ENCODE peak calls at places on chromosomes 2 and 18, in seven cellular contexts. F is A549, N is HepG2, H is tibial nerve, W is sigmoid colon, X is transverse colon, C is stomach. G is an unnamed sample.

GRCh38 chr2:212723226-212723625 is 184.6 kb upstream of the ERBB4 start:
- DNase-seq in N (no peak), C (no peak), H (no peak), W (no peak), X (no peak), F (no peak), G (no peak)

GRCh38 chr2:169983506-169983905 is 156.3 kb downstream of the UBR3 start:
- DNase-seq in C (no peak), W (no peak), F (no peak), N (no peak), H (no peak), X (no peak), G (no peak)

GRCh38 chr2:29129586-29130281 is 14.5 kb downstream of the CLIP4 start:
- DNase-seq in H (no peak), C (no peak), F (no peak), W (no peak), X (no peak), N (no peak), G (no peak)

GRCh38 chr2:88181511-88181910 is 11.4 kb downstream of the THNSL2 start:
- DNase-seq in H (no peak), W (no peak), C (no peak), N (no peak), F (no peak), X (no peak), G (no peak)

GRCh38 chr2:28398101-28398834 is 5.6 kb downstream of the FOSL2 start:
- DNase-seq in N (no peak), F (no peak), X (no peak), C (peak; percentile 62), H (no peak), W (peak; percentile 86), G (no peak)

GRCh38 chr2:192535956-192536685 is 341.4 kb upstream of the TMEFF2 start:
- DNase-seq in X (no peak), H (no peak), W (no peak), N (no peak), F (no peak), C (no peak), G (no peak)

GRCh38 chr2:239245872-239246701 is 154.7 kb downstream of the HDAC4 start:
- DNase-seq in F (no peak), N (no peak), H (no peak), X (peak; percentile 72), C (peak; percentile 66), W (peak; percentile 89), G (no peak)

GRCh38 chr2:102253140-102253752 is 58.1 kb upstream of the IL1RL1 start:
- DNase-seq in X (no peak), C (no peak), W (no peak), N (no peak), F (no peak), H (no peak), G (no peak)

GRCh38 chr2:119316066-119316465 is 50.6 kb downstream of the C2orf76 start:
- DNase-seq in N (no peak), W (no peak), X (no peak), C (no peak), H (no peak), F (no peak), G (no peak)

GRCh38 chr2:28828382-28828781 is 17.7 kb downstream of the SPDYA start:
- DNase-seq in F (no peak), H (no peak), W (no peak), X (no peak), C (no peak), N (no peak), G (no peak)

GRCh38 chr2:127094509-127095366 is 12.2 kb downstream of the BIN1 start:
- DNase-seq in W (peak; percentile 79), C (peak; percentile 81), F (peak; percentile 43), H (peak; percentile 50), X (peak; percentile 67), N (no peak), G (no peak)
- TF ChIP-seq POLR2A in W (no peak), C (no peak), F (no peak), H (no peak), X (no peak), N (no peak), G (no peak)

DNA sequence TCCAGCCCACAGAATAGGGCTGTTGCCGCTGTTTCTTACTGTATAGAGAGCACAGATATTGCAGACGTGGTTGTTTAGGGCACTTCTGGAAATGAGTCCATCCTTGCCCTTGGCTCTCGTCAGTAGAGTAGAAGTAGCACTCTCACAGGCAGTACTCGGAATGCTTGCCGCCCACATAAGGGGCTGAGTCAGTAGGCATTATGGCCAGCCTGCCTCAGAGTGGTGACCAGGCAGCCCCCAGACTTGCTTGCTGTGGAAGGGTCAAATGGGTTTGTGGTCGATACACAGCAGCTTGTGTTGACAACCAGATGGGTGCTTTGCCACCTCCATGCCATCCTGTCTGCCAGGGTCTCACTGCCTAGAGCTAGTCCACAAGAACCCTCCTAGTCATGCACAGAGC is 38.7 kb downstream of the PLEKHB2 start:
- DNase-seq in F (no peak), H (no peak), N (no peak), W (no peak), C (no peak), X (no peak), G (no peak)
- TF ChIP-seq EP300 in F (no peak), H (no peak), N (no peak), W (no peak), C (no peak), X (no peak), G (no peak)

GRCh38 chr2:150421252-150421651 is 66.2 kb downstream of the RND3 start:
- DNase-seq in H (no peak), W (no peak), C (no peak), N (no peak), F (no peak), X (no peak), G (no peak)

GRCh38 chr2:150426724-150427123 is 60.7 kb downstream of the RND3 start:
- DNase-seq in N (no peak), F (no peak), C (no peak), X (no peak), W (no peak), H (no peak), G (no peak)

GRCh38 chr2:150426315-150426714 is 61.2 kb downstream of the RND3 start:
- DNase-seq in H (no peak), C (no peak), X (no peak), F (no peak), W (no peak), N (no peak), G (no peak)

GRCh38 chr2:150424361-150424760 is 63.1 kb downstream of the RND3 start:
- DNase-seq in H (no peak), N (no peak), W (no peak), F (no peak), X (no peak), C (no peak), G (no peak)

GRCh38 chr2:150425121-150425559 is 62.3 kb downstream of the RND3 start:
- DNase-seq in C (no peak), H (no peak), N (no peak), W (no peak), X (no peak), F (no peak), G (no peak)
- TF ChIP-seq POLR2A in C (no peak), H (no peak), N (no peak), W (no peak), X (no peak), F (no peak), G (no peak)

GRCh38 chr18:48801728-48802542 is 148.8 kb downstream of the SMAD7 start:
- DNase-seq in C (peak; percentile 35), W (peak; percentile 39), N (no peak), H (no peak), F (no peak), X (peak; percentile 67), G (no peak)
- TF ChIP-seq EP300 in C (no peak), W (no peak), N (no peak), H (no peak), F (no peak), X (no peak), G (no peak)

GRCh38 chr2:46885376-46885775 is 30.2 kb downstream of the MCFD2 start:
- DNase-seq in X (no peak), C (no peak), F (no peak), N (no peak), W (peak; percentile 17), H (no peak), G (no peak)
- TF ChIP-seq POLR2A in X (no peak), C (no peak), F (no peak), N (no peak), W (no peak), H (no peak), G (no peak)

GRCh38 chr2:168662651-168663208 is 139.7 kb upstream of the NOSTRIN start:
- DNase-seq in W (no peak), N (no peak), X (no peak), H (no peak), F (no peak), C (no peak), G (no peak)

GRCh38 chr2:168661404-168661869 is 141.0 kb upstream of the NOSTRIN start:
- DNase-seq in C (no peak), W (no peak), X (no peak), H (no peak), F (no peak), N (no peak), G (no peak)

GRCh38 chr2:168660859-168661258 is 141.6 kb upstream of the NOSTRIN start:
- DNase-seq in N (no peak), H (no peak), C (no peak), X (no peak), W (no peak), F (no peak), G (no peak)

GRCh38 chr2:168666339-168666738 is 136.1 kb upstream of the NOSTRIN start:
- DNase-seq in N (no peak), H (no peak), X (no peak), C (no peak), F (no peak), W (no peak), G (no peak)

GRCh38 chr2:168663993-168664392 is 138.4 kb upstream of the NOSTRIN start:
- DNase-seq in C (no peak), X (no peak), N (no peak), W (no peak), H (no peak), F (no peak), G (no peak)
- TF ChIP-seq EP300 in C (no peak), X (no peak), N (no peak), W (no peak), H (no peak), F (no peak), G (no peak)

GRCh38 chr18:48767090-48767670 is 183.6 kb downstream of the SMAD7 start:
- DNase-seq in X (no peak), N (no peak), F (no peak), H (no peak), C (no peak), W (no peak), G (no peak)
- TF ChIP-seq POLR2A in X (no peak), N (no peak), F (no peak), H (no peak), C (no peak), W (no peak), G (no peak)